ENCODE peak calls at places on chromosome 14, in six cellular contexts. F, A, T, J, G and B are unnamed samples.

GRCh38 chr14:31968107-31968810 is 108.8 kb upstream of the ARHGAP5 start:
- DNase-seq in F (no peak), T (no peak), J (peak), A (peak), G (no peak), B (peak)

GRCh38 chr14:103334644-103335603 is 887 bp downstream of the EIF5 start:
- DNase-seq in F (peak), G (no peak), J (peak), A (peak), T (no peak), B (peak)

GRCh38 chr14:54727929-54728328 is 161.0 kb downstream of the SAMD4A start:
- DNase-seq in F (no peak), G (no peak), J (no peak), A (no peak), T (no peak), B (no peak)

GRCh38 chr14:33589334-33589733 is 361.5 kb downstream of the EGLN3 start:
- DNase-seq in T (no peak), A (peak), G (no peak), F (no peak), J (peak), B (peak)

GRCh38 chr14:54920052-54920451 is 17.4 kb upstream of the GCH1 start:
- DNase-seq in G (no peak), A (no peak), F (no peak), T (no peak), J (no peak), B (no peak)

GRCh38 chr14:50087350-50088116 is 28.8 kb downstream of the VCPKMT start:
- DNase-seq in F (no peak), T (no peak), A (no peak), G (no peak), J (no peak), B (no peak)

GRCh38 chr14:33056213-33056612 is 117.5 kb downstream of the NPAS3 start:
- DNase-seq in A (no peak), G (no peak), T (no peak), F (no peak), J (no peak), B (no peak)

GRCh38 chr14:90115780-90116179 is 54.0 kb downstream of the KCNK13 start:
- DNase-seq in A (no peak), J (no peak), G (no peak), T (no peak), F (no peak), B (no peak)

GRCh38 chr14:22184157-22185025 is 404.6 kb downstream of the DAD1 start:
- DNase-seq in A (peak), F (no peak), T (no peak), J (peak), G (no peak), B (no peak)

GRCh38 chr14:96410119-96410518 is 18.2 kb downstream of the AK7 start:
- DNase-seq in G (no peak), J (no peak), F (no peak), T (no peak), A (no peak), B (no peak)

GRCh38 chr14:32192712-32193373 is 9.0 kb upstream of the RNU6-7 start:
- DNase-seq in F (no peak), G (no peak), A (no peak), J (no peak), T (no peak), B (peak)

GRCh38 chr14:58151701-58152568 is at the start of gene ARMH4:
- DNase-seq in J (peak), G (peak), A (peak), T (peak), F (peak), B (peak)
- H3K4ac ChIP-seq in J (no peak), G (no peak), A (peak), T (no peak), F (peak), B (no peak)

GRCh38 chr14:37598973-37599526 is 3.6 kb downstream of the TTC6 start:
- DNase-seq in J (no peak), A (no peak), G (no peak), F (no peak), T (no peak), B (no peak)

GRCh38 chr14:37601849-37602248 is 6.4 kb downstream of the TTC6 start:
- DNase-seq in G (no peak), J (no peak), F (no peak), T (no peak), A (no peak), B (no peak)

GRCh38 chr14:37600880-37601741 is 5.7 kb downstream of the TTC6 start:
- DNase-seq in J (no peak), T (no peak), A (no peak), F (no peak), G (no peak), B (no peak)

GRCh38 chr14:37598085-37598972 is 2.9 kb downstream of the TTC6 start:
- DNase-seq in F (no peak), A (no peak), J (peak), T (peak), G (peak), B (no peak)

GRCh38 chr14:37599527-37600368 is 4.3 kb downstream of the TTC6 start:
- DNase-seq in T (peak), J (peak), F (no peak), A (no peak), G (peak), B (no peak)
- H3K23ac ChIP-seq in T (no peak), J (peak), F (peak), A (peak), G (no peak), B (no peak)

DNA sequence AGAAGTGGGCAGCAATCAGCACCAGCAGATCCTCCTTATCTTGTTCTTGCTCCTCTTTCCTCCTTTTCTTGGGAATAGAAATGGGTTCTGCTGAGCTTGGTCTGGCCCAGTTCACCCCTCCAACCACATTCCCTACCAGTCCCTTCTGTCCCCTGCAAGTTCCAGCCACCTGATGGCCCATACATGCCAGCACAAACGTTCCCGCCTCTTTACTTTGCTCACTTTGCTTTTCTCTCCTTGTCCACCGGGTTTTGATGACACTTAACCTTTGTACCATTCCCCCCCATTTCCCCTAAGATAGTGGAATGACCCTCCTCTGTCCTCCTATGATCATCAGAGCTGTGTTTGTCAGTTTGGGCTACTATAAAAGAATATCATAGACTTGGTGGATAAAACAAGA is 23.4 kb upstream of the EML1 start:
- DNase-seq in G (no peak), T (no peak), J (no peak), F (no peak), A (no peak), B (no peak)
- H4K91ac ChIP-seq in G (no peak), T (no peak), J (no peak), F (no peak), A (no peak), B (no peak)

GRCh38 chr14:61382842-61383241 is 61.5 kb downstream of the PRKCH start:
- DNase-seq in G (no peak), A (no peak), T (no peak), J (no peak), F (no peak), B (no peak)
- H3K4ac ChIP-seq in G (no peak), A (no peak), T (no peak), J (no peak), F (no peak), B (no peak)

DNA sequence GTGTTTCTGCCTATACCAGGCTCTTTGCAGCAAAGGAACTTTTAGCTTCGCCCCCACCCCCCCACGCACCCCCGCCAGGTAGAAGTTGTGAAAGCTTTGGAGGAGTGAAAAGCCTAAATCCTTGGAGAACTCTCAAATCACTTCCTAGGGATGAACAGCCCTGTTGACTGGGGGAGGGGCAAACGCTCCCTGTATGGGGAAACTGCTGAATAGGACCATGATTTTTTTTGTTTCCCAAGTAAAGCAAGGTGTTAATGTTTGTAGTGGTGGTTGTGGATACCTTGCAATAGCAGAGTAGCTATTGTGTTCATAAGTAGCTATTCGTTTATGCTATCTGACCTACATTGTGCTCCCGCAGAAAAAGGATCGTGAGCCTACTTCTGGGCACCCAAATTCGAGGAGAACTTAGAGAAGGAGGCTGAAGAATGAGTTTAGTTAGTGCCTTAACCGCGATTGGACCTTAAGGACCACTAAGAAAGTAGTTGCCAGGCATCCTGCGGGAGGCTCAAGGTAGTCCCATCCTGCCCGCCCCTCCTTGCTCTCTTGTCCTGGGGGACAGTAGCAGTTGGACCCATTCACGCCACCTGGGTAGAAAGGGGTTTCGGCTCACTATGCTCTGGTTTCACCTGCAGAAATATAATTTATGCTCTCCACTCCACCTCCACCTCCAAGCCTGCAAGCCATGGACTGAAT is 901 bp upstream of the NFKBIA start:
- DNase-seq in G (no peak), T (no peak), A (no peak), F (no peak), J (no peak), B (no peak)
- H3K23ac ChIP-seq in G (no peak), T (no peak), A (peak), F (no peak), J (no peak), B (no peak)

GRCh38 chr14:57171903-57172302 is 96.8 kb downstream of the EXOC5 start:
- DNase-seq in A (no peak), F (no peak), G (no peak), J (no peak), T (no peak), B (no peak)

GRCh38 chr14:57168138-57168695 is 100.5 kb downstream of the EXOC5 start:
- DNase-seq in A (no peak), F (no peak), G (no peak), T (no peak), J (no peak), B (no peak)

DNA sequence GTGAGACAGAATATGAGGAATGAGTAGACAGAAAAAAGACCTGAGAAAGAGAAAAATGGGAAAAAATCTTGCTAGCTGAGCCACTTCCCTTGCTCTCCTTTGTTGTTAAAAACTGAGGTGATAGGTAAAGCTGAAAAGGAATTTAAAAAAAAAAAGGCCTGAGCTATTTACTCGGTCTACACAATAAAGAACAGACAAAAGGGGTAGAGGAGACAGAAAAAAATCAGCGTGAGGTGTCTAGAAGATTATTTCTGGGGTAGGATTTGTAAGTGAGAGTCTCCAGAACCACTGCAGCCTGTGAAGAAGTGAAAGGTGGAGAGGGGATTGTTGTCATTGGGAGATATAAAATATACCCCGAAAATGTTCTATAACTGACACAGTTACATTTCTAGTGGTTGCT is 98.8 kb downstream of the EXOC5 start:
- DNase-seq in J (no peak), G (no peak), T (no peak), F (no peak), A (no peak), B (no peak)
- H4K91ac ChIP-seq in J (no peak), G (no peak), T (no peak), F (no peak), A (no peak), B (no peak)

DNA sequence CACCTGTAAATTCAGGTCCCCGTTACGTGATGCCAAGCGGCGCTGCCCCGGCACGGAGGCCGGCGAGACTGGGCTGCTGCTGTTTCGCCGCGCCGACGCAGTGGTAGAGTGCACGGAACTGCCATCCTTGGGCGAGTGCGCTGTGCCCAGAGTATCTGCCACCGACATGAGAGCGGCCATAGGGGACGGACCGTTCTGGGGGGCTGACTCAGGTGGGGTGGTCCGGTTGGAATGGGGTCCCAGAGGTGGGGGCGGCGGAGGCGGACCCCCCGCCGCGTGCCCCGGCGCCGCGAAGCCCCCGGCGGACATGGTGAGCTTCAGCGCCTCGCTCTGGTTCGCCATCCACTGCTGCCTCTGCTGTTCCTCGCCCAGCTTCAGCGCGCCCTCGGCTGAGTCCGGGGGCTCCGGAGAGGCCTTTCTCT is 2.8 kb downstream of the IRF2BPL start:
- DNase-seq in A (no peak), T (no peak), G (no peak), J (no peak), F (no peak), B (no peak)
- H3K4ac ChIP-seq in A (peak), T (peak), G (no peak), J (peak), F (no peak), B (peak)

DNA sequence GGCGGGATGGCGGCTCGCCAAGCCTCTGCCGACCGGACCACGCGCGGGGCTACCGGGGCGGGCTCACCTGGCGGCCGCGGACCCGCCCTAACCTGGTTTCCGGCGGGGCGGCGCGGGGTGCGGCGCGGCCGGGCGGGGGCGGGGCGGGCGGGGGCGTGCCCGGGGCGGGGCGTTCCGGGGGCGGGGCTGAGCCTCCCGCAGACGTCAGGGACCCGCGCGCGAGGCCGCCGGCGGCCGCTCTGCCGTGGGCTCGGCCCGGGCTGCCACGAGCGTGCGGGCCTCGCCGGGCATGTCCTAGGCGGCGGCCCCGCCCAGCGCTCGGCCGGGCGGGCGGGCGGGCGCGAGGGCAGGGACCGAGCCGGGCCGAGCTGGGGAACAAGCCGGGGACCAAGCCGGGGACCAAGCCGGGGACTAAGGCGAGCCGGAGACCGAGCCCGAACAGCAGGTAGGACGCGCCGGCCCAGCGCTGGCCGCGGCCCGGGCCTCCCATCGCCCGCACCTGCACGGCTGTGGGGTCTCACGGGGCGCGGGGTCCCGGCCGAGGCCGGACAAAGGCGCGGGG is at the start of gene CEP170B:
- DNase-seq in T (no peak), J (peak), G (peak), A (peak), F (no peak), B (peak)
- H3K23ac ChIP-seq in T (no peak), J (peak), G (no peak), A (no peak), F (peak), B (no peak)

GRCh38 chr14:105793836-105794235 is 267.5 kb downstream of the TMEM121 start:
- DNase-seq in T (no peak), A (no peak), J (no peak), G (no peak), F (no peak), B (no peak)

GRCh38 chr14:105797546-105797945 is 271.2 kb downstream of the TMEM121 start:
- DNase-seq in J (no peak), T (no peak), A (no peak), G (no peak), F (no peak), B (no peak)
- H4K91ac ChIP-seq in J (no peak), T (no peak), A (no peak), G (no peak), F (no peak), B (no peak)

GRCh38 chr14:93691042-93691780 is 97.1 kb downstream of the PRIMA1 start:
- DNase-seq in G (no peak), J (no peak), A (no peak), T (no peak), F (no peak), B (peak)
- H3K4ac ChIP-seq in G (no peak), J (no peak), A (no peak), T (no peak), F (no peak), B (no peak)